ENCODE peak calls at places on chromosome 10, in six cellular contexts. T, G, S, Y, B and A are unnamed samples.

GRCh38 chr10:123578721-123579120 is 87.4 kb upstream of the GPR26 start:
- DNase-seq in T (no peak), G (no peak), S (no peak), Y (no peak), B (no peak), A (no peak)

GRCh38 chr10:122273966-122274545 is 3.0 kb downstream of the BTBD16 start:
- DNase-seq in T (no peak), G (no peak), S (no peak), Y (no peak), B (no peak), A (no peak)

GRCh38 chr10:6140965-6141295 is 52.1 kb downstream of the RBM17 start:
- DNase-seq in T (no peak), G (no peak), S (no peak), Y (no peak), B (no peak), A (no peak)

GRCh38 chr10:12448729-12449391 is 99.5 kb downstream of the CAMK1D start:
- DNase-seq in T (peak), G (peak), S (peak), Y (no peak), B (peak), A (peak)

GRCh38 chr10:29117781-29118180 is 171.1 kb upstream of the LYZL1 start:
- DNase-seq in T (no peak), G (no peak), S (no peak), Y (no peak), B (no peak), A (no peak)

GRCh38 chr10:73899401-73899780 is 11.5 kb upstream of the PLAU start:
- DNase-seq in T (no peak), G (no peak), S (no peak), Y (no peak), B (no peak), A (no peak)

GRCh38 chr10:77667426-77668324 is 30.1 kb upstream of the KCNMA1 start:
- DNase-seq in T (no peak), G (no peak), S (no peak), Y (no peak), B (no peak), A (no peak)

GRCh38 chr10:129759214-129760002 is 204.7 kb downstream of the EBF3 start:
- DNase-seq in T (peak), G (no peak), S (no peak), Y (no peak), B (no peak), A (no peak)

GRCh38 chr10:100340948-100341847 is 5.8 kb upstream of the SCD start:
- DNase-seq in T (no peak), G (no peak), S (no peak), Y (peak), B (no peak), A (no peak)

GRCh38 chr10:86108696-86109095 is 257.9 kb downstream of the GRID1 start:
- DNase-seq in T (peak), G (no peak), S (no peak), Y (no peak), B (no peak), A (no peak)

GRCh38 chr10:88042162-88043100 is 179.0 kb downstream of the PTEN start:
- DNase-seq in T (no peak), G (no peak), S (no peak), Y (no peak), B (no peak), A (no peak)

GRCh38 chr10:71383972-71384687 is 12.6 kb upstream of the CDH23 start:
- DNase-seq in T (peak), G (peak), S (peak), Y (peak), B (peak), A (peak)

GRCh38 chr10:133091316-133091715 is 3.6 kb downstream of the ADGRA1 start:
- DNase-seq in T (no peak), G (no peak), S (no peak), Y (no peak), B (no peak), A (no peak)

GRCh38 chr10:103493362-103493871 is at the start of gene NEURL1:
- DNase-seq in T (peak), G (no peak), S (no peak), Y (no peak), B (peak), A (no peak)

GRCh38 chr10:60048146-60048545 is 141.8 kb upstream of the CCDC6 start:
- DNase-seq in T (no peak), G (no peak), S (no peak), Y (peak), B (no peak), A (no peak)

GRCh38 chr10:47031251-47031952 is 120.2 kb downstream of the PTPN20 start:
- DNase-seq in T (peak), G (peak), S (no peak), Y (no peak), B (no peak), A (no peak)

GRCh38 chr10:120392245-120392644 is 64.8 kb upstream of the PLPP4 start:
- DNase-seq in T (no peak), G (no peak), S (no peak), Y (no peak), B (no peak), A (no peak)

GRCh38 chr10:106573106-106573505 is 591.4 kb downstream of the SORCS1 start:
- DNase-seq in T (no peak), G (no peak), S (no peak), Y (no peak), B (no peak), A (no peak)

GRCh38 chr10:12848439-12849173 is 152.9 kb downstream of the CCDC3 start:
- DNase-seq in T (no peak), G (no peak), S (no peak), Y (no peak), B (no peak), A (no peak)

GRCh38 chr10:20489961-20490360 is 407.1 kb downstream of the NEBL start:
- DNase-seq in T (no peak), G (no peak), S (no peak), Y (no peak), B (no peak), A (no peak)

GRCh38 chr10:49364747-49365146 is 31.1 kb downstream of the DRGX start:
- DNase-seq in T (no peak), G (no peak), S (no peak), Y (no peak), B (no peak), A (no peak)

GRCh38 chr10:79305988-79306387 is 41.3 kb upstream of the PPIF start:
- DNase-seq in T (no peak), G (no peak), S (no peak), Y (no peak), B (no peak), A (no peak)

GRCh38 chr10:74079914-74080590 is 70.6 kb downstream of the AP3M1 start:
- DNase-seq in T (no peak), G (no peak), S (no peak), Y (no peak), B (no peak), A (no peak)

GRCh38 chr10:119315128-119316001 is 108.0 kb downstream of the GRK5 start:
- DNase-seq in T (peak), G (peak), S (peak), Y (no peak), B (peak), A (peak)

GRCh38 chr10:113316506-113316905 is 236.3 kb upstream of the HABP2 start:
- DNase-seq in T (no peak), G (no peak), S (no peak), Y (no peak), B (no peak), A (no peak)

GRCh38 chr10:70578371-70578947 is 24.1 kb downstream of the PRF1 start:
- DNase-seq in T (peak), G (no peak), S (peak), Y (no peak), B (peak), A (peak)

GRCh38 chr10:24456319-24456718 is 247.4 kb downstream of the KIAA1217 start:
- DNase-seq in T (no peak), G (no peak), S (no peak), Y (no peak), B (no peak), A (no peak)